ENCODE peak calls at places on chromosomes 5 and 9, in seven cellular contexts. One of them, this sample, is unnamed.

GRCh38 chr9:75186767-75187380 is 98.6 kb downstream of the OSTF1 start:
- DNase-seq in adrenal gland: no peak
- DNase-seq in GM23248: peak
- DNase-seq in mammary epithelial cell: no peak
- DNase-seq in left lung: no peak
- DNase-seq in kidney: no peak
- DNase-seq in AG10803: peak
- DNase-seq in this sample: peak

GRCh38 chr9:136326061-136326776 is 1.1 kb upstream of the GPSM1 start:
- DNase-seq in adrenal gland: no peak
- DNase-seq in GM23248: peak
- DNase-seq in mammary epithelial cell: no peak
- DNase-seq in left lung: peak
- DNase-seq in kidney: peak
- DNase-seq in AG10803: peak
- DNase-seq in this sample: peak

GRCh38 chr5:128121679-128122078 is 38.1 kb downstream of the SLC12A2 start:
- DNase-seq in adrenal gland: peak
- DNase-seq in GM23248: peak
- DNase-seq in mammary epithelial cell: peak
- DNase-seq in left lung: no peak
- DNase-seq in kidney: no peak
- DNase-seq in AG10803: peak
- DNase-seq in this sample: peak

GRCh38 chr9:134694714-134695113 is 53.1 kb downstream of the COL5A1 start:
- DNase-seq in adrenal gland: no peak
- DNase-seq in GM23248: no peak
- DNase-seq in mammary epithelial cell: no peak
- DNase-seq in left lung: peak
- DNase-seq in kidney: peak
- DNase-seq in AG10803: no peak
- DNase-seq in this sample: no peak

GRCh38 chr5:172954277-172954676 is 4.9 kb upstream of the RPL26L1 start:
- DNase-seq in adrenal gland: no peak
- DNase-seq in GM23248: no peak
- DNase-seq in mammary epithelial cell: no peak
- DNase-seq in left lung: no peak
- DNase-seq in kidney: no peak
- DNase-seq in AG10803: no peak
- DNase-seq in this sample: peak

GRCh38 chr5:122844136-122844915 is 1.1 kb upstream of the SNX24 start:
- DNase-seq in adrenal gland: peak
- DNase-seq in GM23248: peak
- DNase-seq in mammary epithelial cell: no peak
- DNase-seq in left lung: no peak
- DNase-seq in kidney: no peak
- DNase-seq in AG10803: no peak
- DNase-seq in this sample: no peak

GRCh38 chr5:93403529-93403928 is 177.5 kb downstream of the NR2F1-AS1 start:
- DNase-seq in adrenal gland: no peak
- DNase-seq in GM23248: no peak
- DNase-seq in mammary epithelial cell: no peak
- DNase-seq in left lung: no peak
- DNase-seq in kidney: no peak
- DNase-seq in AG10803: no peak
- DNase-seq in this sample: no peak

GRCh38 chr5:65811004-65811403 is 89.0 kb downstream of the NLN start:
- DNase-seq in adrenal gland: no peak
- DNase-seq in GM23248: peak
- DNase-seq in mammary epithelial cell: peak
- DNase-seq in left lung: no peak
- DNase-seq in kidney: no peak
- DNase-seq in AG10803: no peak
- DNase-seq in this sample: peak

GRCh38 chr9:123389070-123389469 is 33.1 kb downstream of the CRB2 start:
- DNase-seq in adrenal gland: no peak
- DNase-seq in GM23248: no peak
- DNase-seq in mammary epithelial cell: no peak
- DNase-seq in left lung: peak
- DNase-seq in kidney: no peak
- DNase-seq in AG10803: no peak
- DNase-seq in this sample: no peak